ENCODE peak calls at places on chromosomes 7 and 10, in nine cellular contexts. U is KG1, C is tibial nerve, X is heart left ventricle, Z is uterus, W is pons, A is GM04504, H is memory B cell, T is fibroblast of the conjunctiva. Y is an unnamed sample.

GRCh38 chr7:138980575-138981285 is 459 bp downstream of the KIAA1549 start:
- DNase-seq in U (no peak), C (no peak), X (no peak), Z (no peak), W (no peak), A (no peak), H (peak), T (no peak), Y (peak)

GRCh38 chr10:22670796-22671195 is 43.6 kb downstream of the PIP4K2A start:
- DNase-seq in U (no peak), C (no peak), X (no peak), Z (no peak), W (peak), A (peak), H (no peak), T (peak), Y (no peak)

GRCh38 chr10:30705086-30705624 is 75.6 kb upstream of the LYZL2 start:
- DNase-seq in U (no peak), C (no peak), X (no peak), Z (no peak), W (no peak), A (no peak), H (peak), T (no peak), Y (peak)

GRCh38 chr10:117680611-117681010 is 138.1 kb downstream of the EMX2 start:
- DNase-seq in U (no peak), C (no peak), X (no peak), Z (no peak), W (no peak), A (no peak), H (no peak), T (no peak), Y (no peak)

GRCh38 chr7:14974688-14975087 is 72.1 kb upstream of the DGKB start:
- DNase-seq in U (no peak), C (no peak), X (no peak), Z (no peak), W (no peak), A (no peak), H (no peak), T (no peak), Y (no peak)

GRCh38 chr10:102629661-102630614 is 14.3 kb upstream of the TRIM8 start:
- DNase-seq in U (no peak), C (no peak), X (peak), Z (no peak), W (no peak), A (peak), H (no peak), T (peak), Y (no peak)

GRCh38 chr10:133420028-133420427 is 4.4 kb downstream of the SPRN start:
- DNase-seq in U (no peak), C (no peak), X (no peak), Z (no peak), W (no peak), A (no peak), H (no peak), T (no peak), Y (no peak)

GRCh38 chr7:100493476-100494264 is 9.9 kb downstream of the NYAP1 start:
- DNase-seq in U (no peak), C (no peak), X (peak), Z (no peak), W (peak), A (no peak), H (no peak), T (no peak), Y (no peak)

GRCh38 chr10:122487231-122487765 is 25.9 kb downstream of the HTRA1 start:
- DNase-seq in U (no peak), C (no peak), X (peak), Z (no peak), W (no peak), A (no peak), H (no peak), T (no peak), Y (no peak)

GRCh38 chr10:71270301-71270777 is 48.7 kb upstream of the SLC29A3 start:
- DNase-seq in U (peak), C (no peak), X (no peak), Z (peak), W (peak), A (peak), H (no peak), T (peak), Y (no peak)

GRCh38 chr10:123808873-123809272 is 82.7 kb downstream of the CPXM2 start:
- DNase-seq in U (no peak), C (no peak), X (no peak), Z (no peak), W (peak), A (peak), H (no peak), T (peak), Y (no peak)

GRCh38 chr10:60238408-60239100 is 151.1 kb downstream of the ANK3 start:
- DNase-seq in U (no peak), C (no peak), X (peak), Z (no peak), W (no peak), A (no peak), H (no peak), T (peak), Y (peak)